ENCODE peak calls at places on chromosomes 1 and 21, in nine cellular contexts. H is testis; L is NCI-H2171; B is fibroblast of the aortic adventitia; N is activated CD4-positive, alpha-beta T cell treated with anti-CD3 and anti-CD28 coated beads, Interleukin-2, amount 50 U/mL, for 4 hours; X is activated CD4-positive, CD25-positive, alpha-beta regulatory T cell treated with anti-CD3 and anti-CD28 coated beads, Interleukin-2, amount 50 U/mL, for 72 hours; T is WTC11; J is astrocyte of the spinal cord; I is KG1. V is an unnamed sample.

GRCh38 chr21:27306821-27307746 is 340.2 kb upstream of the ADAMTS5 start:
- DNase-seq in H (no peak), L (no peak), B (peak), N (no peak), X (no peak), T (no peak), J (no peak), I (no peak), V (no peak)

GRCh38 chr1:32470991-32471694 is 6.3 kb downstream of the ZBTB8B start:
- DNase-seq in H (no peak), L (no peak), B (no peak), N (no peak), X (no peak), T (peak), J (no peak), I (no peak), V (no peak)

GRCh38 chr1:158146165-158146564 is 34.5 kb upstream of the CD1D start:
- DNase-seq in H (no peak), L (no peak), B (peak), N (no peak), X (no peak), T (no peak), J (peak), I (no peak), V (no peak)

GRCh38 chr21:31337991-31338891 is 5.8 kb downstream of the TIAM1 start:
- DNase-seq in H (no peak), L (no peak), B (no peak), N (no peak), X (no peak), T (no peak), J (peak), I (no peak), V (no peak)

GRCh38 chr1:55706397-55706796 is 491.2 kb upstream of the USP24 start:
- DNase-seq in H (no peak), L (no peak), B (no peak), N (no peak), X (no peak), T (no peak), J (no peak), I (no peak), V (no peak)

GRCh38 chr1:156019946-156020292 is 832 bp downstream of the SSR2 start:
- DNase-seq in H (no peak), L (no peak), B (no peak), N (no peak), X (no peak), T (no peak), J (no peak), I (no peak), V (no peak)

GRCh38 chr21:36890086-36890485 is 76.4 kb downstream of the HLCS start:
- DNase-seq in H (no peak), L (no peak), B (no peak), N (no peak), X (no peak), T (no peak), J (no peak), I (no peak), V (no peak)

GRCh38 chr1:168220470-168220871 is 5.3 kb upstream of the SFT2D2 start:
- DNase-seq in H (no peak), L (no peak), B (no peak), N (no peak), X (no peak), T (no peak), J (no peak), I (no peak), V (no peak)

GRCh38 chr21:44500111-44500510 is 39.9 kb downstream of the KRTAP10-1 start:
- DNase-seq in H (no peak), L (no peak), B (no peak), N (no peak), X (no peak), T (no peak), J (no peak), I (no peak), V (no peak)

GRCh38 chr1:72177711-72178110 is 104.6 kb downstream of the NEGR1 start:
- DNase-seq in H (no peak), L (no peak), B (peak), N (no peak), X (no peak), T (no peak), J (peak), I (no peak), V (no peak)

GRCh38 chr21:42219606-42220137 is 732 bp downstream of the ABCG1 start:
- DNase-seq in H (peak), L (peak), B (no peak), N (no peak), X (no peak), T (peak), J (no peak), I (peak), V (no peak)

GRCh38 chr1:12666141-12666735 is 22.4 kb downstream of the AADACL4 start:
- DNase-seq in H (no peak), L (no peak), B (no peak), N (no peak), X (no peak), T (no peak), J (no peak), I (no peak), V (no peak)

V was measured in effector memory CD4-positive, alpha-beta T cell.